ENCODE peak calls at places on chromosomes 5 and 9, in nine cellular contexts. I is effector memory CD8-positive, alpha-beta T cell; W is psoas muscle; F is activated B cell treated with CpG ODN at 0.5 μM for 24 hours; Z is SJCRH30; H is NCI-H1105; T is RWPE2; X is CD8-positive, alpha-beta memory T cell; M is stimulated activated CD8-positive, alpha-beta memory T cell treated with anti-CD3 and anti-CD28 coated beads, Interleukin-2, amount 100 ng/mL, for 1 hour. D is an unnamed sample.

GRCh38 chr5:64854855-64855254 is 86.1 kb downstream of the CWC27 start:
- DNase-seq in M (no peak), W (no peak), I (no peak), F (no peak), Z (no peak), H (no peak), T (no peak), X (no peak), D (no peak)

GRCh38 chr5:17157294-17157693 is 60.1 kb upstream of the BASP1 start:
- DNase-seq in F (no peak), W (no peak), X (no peak), T (no peak), I (no peak), M (no peak), Z (no peak), H (no peak), D (no peak)

GRCh38 chr9:120713257-120714087 is 798 bp downstream of the MEGF9 start:
- DNase-seq in I (no peak), F (peak; percentile 30), T (no peak), W (peak; percentile 26), X (peak; percentile 25), M (no peak), Z (no peak), H (no peak), D (no peak)

GRCh38 chr9:6198251-6198650 is 17.4 kb upstream of the IL33 start:
- DNase-seq in F (no peak), H (no peak), Z (no peak), W (no peak), X (no peak), T (no peak), I (no peak), M (no peak), D (no peak)

GRCh38 chr9:137058651-137059234 is 4.9 kb upstream of the ENTPD2 start:
- DNase-seq in T (no peak), F (no peak), I (no peak), H (no peak), X (no peak), W (no peak), Z (peak; percentile 85), M (no peak), D (no peak)

GRCh38 chr5:43039468-43040286 is 442 bp downstream of the ANXA2R start:
- DNase-seq in Z (peak; percentile 83), T (no peak), X (peak; percentile 73), I (peak; percentile 54), H (peak; percentile 70), M (peak; percentile 55), F (peak; percentile 58), W (peak; percentile 75), D (no peak)

GRCh38 chr5:106415541-106415940 is 1255.2 kb downstream of the EFNA5 start:
- DNase-seq in Z (peak; percentile 90), I (no peak), M (no peak), F (no peak), X (no peak), W (no peak), T (no peak), H (no peak), D (no peak)

GRCh38 chr5:123028222-123028621 is 8.3 kb downstream of the PPIC start:
- DNase-seq in H (no peak), M (no peak), I (no peak), X (no peak), Z (no peak), F (no peak), W (peak; percentile 17), T (no peak), D (no peak)

GRCh38 chr5:72209515-72210115 is 102.3 kb downstream of the MAP1B start:
- DNase-seq in Z (no peak), H (peak; percentile 92), I (no peak), W (no peak), T (peak; percentile 86), F (no peak), M (no peak), X (no peak), D (no peak)

GRCh38 chr9:114274217-114274616 is 48.7 kb upstream of the ORM1 start:
- DNase-seq in H (no peak), M (no peak), T (peak; percentile 9), W (no peak), I (no peak), Z (no peak), F (no peak), X (no peak), D (peak; percentile 27)

GRCh38 chr9:19137282-19137681 is 10.0 kb upstream of the PLIN2 start:
- DNase-seq in M (no peak), X (no peak), W (no peak), Z (no peak), F (no peak), I (no peak), H (no peak), T (no peak), D (no peak)